ENCODE peak calls at places on chromosomes 3 and 15, in nine cellular contexts. X is HL-60, H is left lung, F is ovary, G is tibial artery, K is GM12864, M is cardiac fibroblast, T is esophagus muscularis mucosa, C is A549. Y is an unnamed sample.

GRCh38 chr3:132135628-132136333 is 101.0 kb upstream of the CPNE4 start:
- DNase-seq in X (no peak), M (peak), G (no peak), H (peak), K (no peak), C (peak), F (no peak), T (no peak), Y (peak)

GRCh38 chr3:84836961-84837360 is 121.8 kb upstream of the CADM2 start:
- DNase-seq in K (no peak), F (peak), T (no peak), H (peak), G (no peak), M (no peak), C (no peak), X (no peak), Y (no peak)

GRCh38 chr15:85100186-85100937 is 118.7 kb downstream of the PDE8A start:
- DNase-seq in H (peak), F (no peak), G (no peak), X (peak), K (no peak), C (no peak), T (no peak), M (no peak), Y (no peak)

GRCh38 chr3:62686916-62687315 is 188.3 kb downstream of the CADPS start:
- DNase-seq in C (no peak), F (no peak), M (no peak), K (no peak), H (no peak), X (no peak), T (no peak), G (no peak), Y (no peak)

GRCh38 chr15:98983333-98983732 is 24.3 kb downstream of the PGPEP1L start:
- DNase-seq in X (peak), M (peak), T (peak), C (peak), G (peak), F (peak), K (no peak), H (peak), Y (peak)

GRCh38 chr3:174710622-174711021 is 148.5 kb upstream of the NAALADL2 start:
- DNase-seq in M (peak), K (no peak), F (no peak), X (no peak), G (no peak), H (no peak), T (no peak), C (no peak), Y (no peak)

GRCh38 chr15:64006642-64007041 is 39.6 kb downstream of the DAPK2 start:
- DNase-seq in F (no peak), C (no peak), K (no peak), G (no peak), H (no peak), X (no peak), T (no peak), M (no peak), Y (no peak)

GRCh38 chr3:181700168-181701087 is 11.3 kb upstream of the SOX2 start:
- DNase-seq in K (peak), C (peak), F (peak), X (peak), T (no peak), M (peak), H (no peak), G (no peak), Y (peak)

GRCh38 chr15:88061452-88061851 is 195.1 kb downstream of the NTRK3 start:
- DNase-seq in T (no peak), H (no peak), K (no peak), G (no peak), C (no peak), X (no peak), M (no peak), F (no peak), Y (no peak)

GRCh38 chr15:55846108-55846707 is 103.3 kb upstream of the PRTG start:
- DNase-seq in M (peak), K (peak), T (no peak), G (no peak), H (no peak), F (peak), X (peak), C (peak), Y (no peak)

GRCh38 chr3:4711680-4711992 is 218.5 kb downstream of the ITPR1 start:
- DNase-seq in X (no peak), F (no peak), G (no peak), T (no peak), M (no peak), C (no peak), K (no peak), H (no peak), Y (no peak)

GRCh38 chr3:186239321-186239720 is 122.7 kb downstream of the DGKG start:
- DNase-seq in T (no peak), X (no peak), C (no peak), K (no peak), G (no peak), M (no peak), F (no peak), H (no peak), Y (no peak)

GRCh38 chr3:133883657-133884546 is 11.8 kb downstream of the RAB6B start:
- DNase-seq in G (no peak), K (no peak), H (no peak), T (peak), C (no peak), X (no peak), F (no peak), M (no peak), Y (no peak)

GRCh38 chr3:64195786-64196185 is 29.5 kb downstream of the PRICKLE2 start:
- DNase-seq in F (no peak), T (no peak), H (no peak), X (no peak), G (no peak), M (no peak), C (no peak), K (no peak), Y (no peak)

GRCh38 chr3:28349397-28350000 is 875 bp upstream of the AZI2 start:
- DNase-seq in C (peak), H (no peak), M (no peak), G (no peak), X (no peak), K (no peak), F (no peak), T (peak), Y (peak)

GRCh38 chr3:10511809-10512494 is 6.6 kb upstream of the ATP2B2 start:
- DNase-seq in M (peak), T (no peak), H (no peak), F (no peak), C (no peak), G (no peak), X (no peak), K (no peak), Y (no peak)

GRCh38 chr3:12959838-12960378 is 113.3 kb downstream of the IQSEC1 start:
- DNase-seq in H (peak), G (no peak), C (no peak), F (no peak), X (peak), K (no peak), T (no peak), M (no peak), Y (no peak)

GRCh38 chr15:41309226-41309905 is 23.0 kb downstream of the OIP5 start:
- DNase-seq in H (no peak), X (no peak), T (no peak), F (no peak), K (no peak), M (no peak), C (no peak), G (no peak), Y (no peak)

GRCh38 chr15:40702077-40702476 is 7.1 kb downstream of the RAD51 start:
- DNase-seq in T (no peak), F (no peak), G (no peak), K (no peak), C (no peak), M (peak), X (no peak), H (no peak), Y (no peak)

GRCh38 chr15:31150732-31151212 is 49.2 kb upstream of the TRPM1 start:
- DNase-seq in K (no peak), T (no peak), C (no peak), G (no peak), M (no peak), X (no peak), H (no peak), F (no peak), Y (no peak)

GRCh38 chr3:128285925-128286275 is 132.6 kb downstream of the EEFSEC start:
- DNase-seq in X (no peak), K (no peak), M (no peak), G (no peak), H (no peak), T (no peak), C (no peak), F (no peak), Y (no peak)

GRCh38 chr3:38998086-38998485 is 53.7 kb downstream of the SCN11A start:
- DNase-seq in K (no peak), T (no peak), F (no peak), C (no peak), M (no peak), X (no peak), H (no peak), G (no peak), Y (no peak)

GRCh38 chr3:56302417-56302816 is 165.8 kb downstream of the ERC2 start:
- DNase-seq in K (no peak), M (no peak), H (no peak), T (no peak), F (no peak), X (no peak), G (no peak), C (no peak), Y (no peak)

GRCh38 chr15:46131876-46132275 is 497.0 kb downstream of the SQOR start:
- DNase-seq in M (no peak), T (no peak), K (no peak), G (no peak), H (no peak), F (no peak), C (no peak), X (no peak), Y (no peak)

GRCh38 chr15:81126887-81127286 is 7.2 kb upstream of the CFAP161 start:
- DNase-seq in M (no peak), F (no peak), H (no peak), X (no peak), C (no peak), T (no peak), K (no peak), G (no peak), Y (no peak)

GRCh38 chr3:176359211-176359610 is 838.1 kb downstream of the TBL1XR1 start:
- DNase-seq in M (no peak), C (no peak), G (no peak), F (no peak), H (no peak), X (no peak), K (no peak), T (no peak), Y (no peak)

GRCh38 chr3:133840767-133841166 is 35.2 kb downstream of the SRPRB start:
- DNase-seq in G (no peak), C (no peak), X (no peak), H (no peak), K (no peak), M (no peak), T (no peak), F (no peak), Y (no peak)

GRCh38 chr3:49199244-49199899 is 28.0 kb downstream of the KLHDC8B start:
- DNase-seq in K (no peak), F (peak), M (peak), X (no peak), C (no peak), G (peak), T (no peak), H (peak), Y (peak)

GRCh38 chr15:48109212-48109611 is 11.6 kb upstream of the SLC24A5 start:
- DNase-seq in M (no peak), T (no peak), G (no peak), F (no peak), K (no peak), X (no peak), C (no peak), H (no peak), Y (no peak)

GRCh38 chr3:10090181-10090580 is 17.9 kb downstream of the FANCD2OS start:
- DNase-seq in G (no peak), T (no peak), M (no peak), H (no peak), K (no peak), C (no peak), X (no peak), F (no peak), Y (no peak)

GRCh38 chr3:194107126-194107525 is 28.8 kb upstream of the HES1 start:
- DNase-seq in C (no peak), X (no peak), T (no peak), F (no peak), G (no peak), K (no peak), H (no peak), M (no peak), Y (no peak)

GRCh38 chr3:194111336-194111735 is 24.6 kb upstream of the HES1 start:
- DNase-seq in K (no peak), M (no peak), X (no peak), T (no peak), F (no peak), H (peak), C (no peak), G (no peak), Y (no peak)

GRCh38 chr3:194110483-194110882 is 25.5 kb upstream of the HES1 start:
- DNase-seq in K (no peak), X (no peak), H (no peak), G (no peak), C (no peak), M (no peak), T (no peak), F (no peak), Y (no peak)

GRCh38 chr3:194112120-194113106 is 23.5 kb upstream of the HES1 start:
- DNase-seq in H (peak), T (no peak), K (no peak), G (no peak), C (peak), F (no peak), X (no peak), M (no peak), Y (peak)

DNA sequence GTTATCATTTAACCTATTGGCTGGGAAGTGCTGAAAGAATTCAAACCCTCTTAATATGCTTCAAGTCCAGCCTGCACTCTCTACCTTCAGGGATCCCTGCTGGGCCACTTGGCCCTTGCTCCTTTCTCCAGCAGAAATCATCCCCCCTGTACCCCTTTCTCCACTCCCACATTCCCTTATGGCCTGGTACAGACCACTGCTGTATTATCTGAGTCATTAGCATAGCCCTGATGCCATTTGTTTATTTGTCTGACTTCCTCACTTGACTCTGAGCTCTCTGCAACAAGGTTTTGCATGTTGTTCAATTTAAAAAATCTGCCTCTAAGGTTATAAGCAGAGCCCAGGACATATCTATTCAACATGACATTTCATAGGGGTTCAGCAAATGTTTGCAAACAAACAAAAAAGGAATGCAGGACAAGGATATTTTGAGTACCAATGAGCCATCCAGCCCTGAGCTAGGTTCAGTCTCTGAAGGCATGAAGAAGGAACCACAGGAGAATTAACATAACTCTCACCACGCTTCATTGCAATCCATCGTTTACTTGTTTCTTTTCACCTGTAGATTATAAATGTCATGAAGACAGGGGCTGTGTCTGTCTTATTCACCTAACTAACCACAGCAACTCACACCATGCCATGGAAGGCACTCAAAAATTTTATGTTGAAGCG is 26.6 kb upstream of the HES1 start:
- DNase-seq in K (no peak), M (no peak), X (no peak), C (no peak), H (no peak), G (no peak), F (no peak), T (no peak), Y (no peak)
- H3K4me3 ChIP-seq in K (no peak), M (no peak), X (no peak), C (no peak), H (no peak), G (no peak), F (no peak), T (no peak), Y (no peak)

GRCh38 chr3:100297784-100298183 is 36.8 kb upstream of the NIT2 start:
- DNase-seq in H (no peak), C (no peak), T (no peak), F (no peak), G (no peak), K (no peak), M (no peak), X (no peak), Y (peak)

GRCh38 chr3:100295089-100295488 is 34.3 kb downstream of the TBC1D23 start:
- DNase-seq in F (no peak), K (no peak), T (no peak), X (no peak), H (no peak), C (no peak), G (no peak), M (no peak), Y (no peak)

DNA sequence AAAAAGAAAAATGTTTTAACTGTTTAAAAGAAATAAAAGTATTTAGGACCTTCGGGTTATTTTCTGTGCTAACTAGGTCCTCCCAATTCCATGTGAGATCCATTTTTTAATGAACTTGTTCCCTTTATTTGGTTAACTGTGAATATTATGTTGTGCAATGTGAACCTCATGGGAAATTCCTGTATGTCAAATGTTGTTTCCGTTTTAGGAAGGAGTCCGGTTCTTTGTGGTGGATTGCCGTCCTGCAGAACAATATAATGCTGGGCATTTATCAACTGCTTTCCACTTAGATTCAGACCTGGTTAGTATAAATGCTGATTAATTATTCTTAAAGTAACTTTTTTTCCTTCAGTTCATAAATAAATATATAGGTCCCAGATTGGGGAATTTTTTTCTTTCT is 35.5 kb upstream of the NIT2 start:
- DNase-seq in M (peak), T (no peak), X (no peak), F (no peak), C (no peak), K (no peak), H (no peak), G (no peak), Y (no peak)
- H3K4me3 ChIP-seq in M (no peak), T (no peak), X (no peak), F (no peak), C (no peak), K (no peak), H (no peak), G (no peak), Y (no peak)

DNA sequence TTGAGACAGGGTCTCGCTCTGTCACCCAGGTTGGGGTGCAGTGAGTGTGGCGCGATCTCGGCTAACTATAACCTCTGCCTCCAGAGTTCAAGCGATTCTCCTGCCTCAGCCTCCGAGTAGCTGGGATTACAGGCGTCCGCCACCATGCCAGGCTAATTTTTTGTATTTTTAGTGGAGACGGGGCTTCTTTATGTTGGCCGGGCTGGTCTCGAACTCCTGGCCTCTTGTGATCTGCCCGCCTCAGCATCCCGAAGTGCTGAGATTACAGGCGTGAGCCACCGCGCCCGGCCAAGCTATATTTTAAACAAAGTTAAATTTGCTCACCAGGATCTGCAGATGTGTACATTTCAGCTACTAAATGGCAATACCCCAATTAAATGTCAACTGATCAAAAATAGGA is 1.1 kb upstream of the C3orf38 start:
- DNase-seq in H (no peak), M (no peak), T (no peak), X (no peak), C (no peak), G (no peak), K (no peak), F (no peak), Y (no peak)
- H3K4me3 ChIP-seq in H (peak), M (peak), T (peak), X (peak), C (peak), G (peak), K (peak), F (peak), Y (peak)

DNA sequence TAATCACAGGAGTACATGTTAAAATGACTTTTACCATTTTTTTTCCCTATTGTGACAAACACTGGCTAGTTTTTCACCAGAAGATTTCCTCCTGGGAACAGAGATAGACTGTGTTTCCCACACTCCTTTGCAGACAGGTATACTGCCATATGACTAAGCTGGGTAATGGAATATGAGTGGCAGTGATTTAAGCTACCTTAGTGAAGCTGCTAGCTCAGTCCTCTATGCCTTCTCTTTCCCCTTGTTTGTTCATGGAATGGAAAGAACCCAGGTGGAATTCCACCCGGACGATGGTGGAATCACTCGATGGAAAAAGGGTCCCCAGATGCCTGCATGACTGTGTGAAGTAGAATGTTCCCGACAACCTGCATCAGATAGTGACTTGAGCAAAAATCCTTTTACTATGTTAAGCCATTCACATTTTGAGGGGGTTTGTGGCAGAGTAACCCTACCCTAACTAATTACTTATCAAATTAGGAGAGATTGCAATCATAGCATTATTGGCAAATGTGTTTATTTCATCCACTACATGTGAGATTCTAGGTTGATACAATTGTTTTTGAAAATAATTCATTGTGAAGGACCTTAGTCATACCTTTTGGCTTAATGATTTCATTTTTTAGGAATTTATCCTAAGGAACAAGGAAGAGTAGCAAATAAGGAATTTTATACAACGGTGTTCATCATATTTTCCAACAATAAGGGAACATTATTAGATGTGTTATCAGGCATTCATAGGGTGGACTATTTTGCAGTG is 16.5 kb downstream of the THSD4 start:
- DNase-seq in T (no peak), X (no peak), G (no peak), C (no peak), K (no peak), F (no peak), M (no peak), H (no peak), Y (no peak)
- H3K4me3 ChIP-seq in T (no peak), X (no peak), G (no peak), C (no peak), K (no peak), F (no peak), M (no peak), H (no peak), Y (no peak)

Y was measured in kidney epithelial cell.